ENCODE peak calls at places on chromosome 2, in ten cellular contexts. Z is nephron progenitor cell, A is iPS-NIHi11, J is AG10803, W is NCI-H774, U is heart right ventricle, M is WTC11, O is NCI-H748 treated with DMSO at 0.1 percent for 48 hours, P is NCI-H2081 treated with DMSO at 0.1 percent for 48 hours, D is T47D. K is an unnamed sample.

GRCh38 chr2:8004250-8004681 is 677.6 kb upstream of the ID2 start:
- DNase-seq in J (peak), A (no peak), W (no peak), D (no peak), O (no peak), U (peak), M (no peak), P (peak), Z (no peak), K (no peak)

GRCh38 chr2:158214431-158214830 is 112.8 kb downstream of the UPP2 start:
- DNase-seq in J (no peak), W (peak), D (no peak), P (no peak), U (no peak), O (peak), M (no peak), Z (no peak), A (peak), K (no peak)

GRCh38 chr2:19560785-19561184 is 202.4 kb upstream of the OSR1 start:
- DNase-seq in Z (no peak), M (no peak), J (no peak), D (no peak), O (no peak), U (no peak), P (no peak), A (no peak), W (no peak), K (no peak)

GRCh38 chr2:63849381-63850203 is 7.9 kb downstream of the UGP2 start:
- DNase-seq in O (no peak), W (no peak), M (peak), A (peak), Z (no peak), J (peak), U (no peak), D (peak), P (no peak), K (no peak)

GRCh38 chr2:112691761-112692370 is 29.0 kb upstream of the NT5DC4 start:
- DNase-seq in P (no peak), A (no peak), U (no peak), Z (no peak), M (no peak), O (no peak), J (no peak), D (no peak), W (no peak), K (no peak)

GRCh38 chr2:98467082-98467536 is 22.5 kb downstream of the INPP4A start:
- DNase-seq in Z (no peak), J (no peak), P (no peak), M (no peak), O (no peak), U (no peak), D (no peak), W (no peak), A (no peak), K (no peak)

GRCh38 chr2:119160361-119160965 is 1.9 kb upstream of the C1QL2 start:
- DNase-seq in D (no peak), Z (no peak), A (no peak), P (no peak), O (no peak), U (no peak), W (no peak), M (no peak), J (no peak), K (no peak)

GRCh38 chr2:25228848-25229674 is 60.7 kb upstream of the POMC start:
- DNase-seq in U (peak), P (peak), A (peak), O (peak), D (peak), W (no peak), Z (peak), J (peak), M (peak), K (peak)

GRCh38 chr2:200788129-200788718 is 23.5 kb upstream of the BZW1 start:
- DNase-seq in J (peak), D (no peak), O (no peak), A (no peak), P (no peak), M (no peak), U (no peak), Z (no peak), W (no peak), K (no peak)

GRCh38 chr2:45610281-45611019 is 617 bp downstream of the SRBD1 start:
- DNase-seq in P (peak), O (peak), Z (peak), M (peak), A (peak), W (peak), U (peak), J (peak), D (peak), K (peak)

GRCh38 chr2:19559596-19560240 is 201.3 kb upstream of the OSR1 start:
- DNase-seq in A (no peak), U (no peak), O (no peak), J (no peak), M (no peak), W (no peak), D (no peak), P (no peak), Z (no peak), K (no peak)

GRCh38 chr2:179856205-179856604 is 5.2 kb downstream of the ZNF385B start:
- DNase-seq in J (no peak), P (no peak), Z (no peak), D (no peak), O (no peak), A (no peak), U (no peak), W (no peak), M (no peak), K (no peak)

GRCh38 chr2:173151671-173152398 is 76.2 kb downstream of the MAP3K20 start:
- DNase-seq in O (no peak), P (no peak), Z (no peak), U (no peak), D (no peak), M (no peak), W (no peak), A (no peak), J (peak), K (no peak)

GRCh38 chr2:70981421-70981820 is 3.0 kb downstream of the ANKRD53 start:
- DNase-seq in O (no peak), W (no peak), Z (no peak), J (no peak), D (no peak), P (no peak), U (no peak), A (no peak), M (no peak), K (no peak)

GRCh38 chr2:233100192-233100998 is 40.3 kb downstream of the INPP5D start:
- DNase-seq in U (no peak), A (no peak), W (no peak), O (no peak), J (no peak), P (no peak), D (peak), M (no peak), Z (no peak), K (no peak)

GRCh38 chr2:224865016-224865415 is 148.9 kb upstream of the CCDC195 start:
- DNase-seq in A (no peak), U (no peak), Z (no peak), O (no peak), M (no peak), W (no peak), J (peak), P (no peak), D (no peak), K (no peak)

GRCh38 chr2:41610501-41611242 is 437.1 kb upstream of the PKDCC start:
- DNase-seq in J (peak), Z (no peak), O (no peak), A (no peak), W (no peak), D (no peak), M (no peak), U (peak), P (no peak), K (no peak)

GRCh38 chr2:222887124-222887523 is 26.3 kb downstream of the ACSL3 start:
- DNase-seq in W (no peak), U (no peak), D (no peak), P (no peak), J (peak), A (no peak), Z (no peak), M (no peak), O (no peak), K (no peak)

GRCh38 chr2:191266201-191266600 is 21.0 kb downstream of the MYO1B start:
- DNase-seq in D (no peak), A (no peak), O (no peak), P (no peak), W (no peak), Z (no peak), U (no peak), M (no peak), J (peak), K (no peak)

GRCh38 chr2:100137877-100138570 is 4.4 kb downstream of the AFF3 start:
- DNase-seq in P (no peak), D (no peak), J (no peak), O (no peak), Z (no peak), M (no peak), U (no peak), W (no peak), A (no peak), K (no peak)

GRCh38 chr2:86541282-86541681 is 22.0 kb downstream of the CHMP3 start:
- DNase-seq in O (no peak), Z (no peak), U (no peak), D (no peak), P (no peak), M (no peak), W (no peak), A (no peak), J (no peak), K (no peak)

GRCh38 chr2:198883604-198884003 is 574.1 kb downstream of the SATB2 start:
- DNase-seq in Z (no peak), A (no peak), M (no peak), W (no peak), J (peak), O (no peak), U (no peak), P (no peak), D (no peak), K (no peak)

GRCh38 chr2:217553202-217553601 is 449.6 kb downstream of the TNS1 start:
- DNase-seq in J (no peak), W (no peak), M (no peak), A (no peak), U (no peak), O (no peak), D (no peak), Z (no peak), P (no peak), K (no peak)

GRCh38 chr2:224217962-224218347 is 178.9 kb upstream of the SERPINE2 start:
- DNase-seq in W (no peak), D (no peak), A (no peak), U (peak), M (no peak), P (no peak), Z (no peak), O (no peak), J (peak), K (no peak)

GRCh38 chr2:134692461-134692860 is 26.3 kb downstream of the TMEM163 start:
- DNase-seq in M (no peak), W (no peak), Z (no peak), D (peak), A (no peak), O (no peak), P (no peak), J (no peak), U (no peak), K (no peak)

GRCh38 chr2:161651547-161651946 is 27.3 kb downstream of the SLC4A10 start:
- DNase-seq in P (no peak), W (no peak), O (no peak), U (no peak), M (no peak), A (no peak), J (no peak), Z (no peak), D (no peak), K (no peak)

GRCh38 chr2:29518010-29518409 is 402.8 kb downstream of the CLIP4 start:
- DNase-seq in M (no peak), D (no peak), U (no peak), P (no peak), W (no peak), O (no peak), Z (no peak), A (no peak), J (peak), K (no peak)

GRCh38 chr2:241141214-241141770 is 8.0 kb downstream of the PASK start:
- DNase-seq in Z (no peak), P (no peak), J (no peak), W (no peak), O (no peak), A (no peak), M (no peak), U (no peak), D (no peak), K (no peak)

GRCh38 chr2:99811544-99811943 is 321.7 kb upstream of the REV1 start:
- DNase-seq in D (no peak), P (no peak), O (no peak), U (no peak), M (no peak), W (no peak), A (no peak), J (peak), Z (no peak), K (peak)

GRCh38 chr2:231530099-231531085 is at the start of gene NMUR1:
- DNase-seq in Z (peak), M (peak), O (no peak), W (peak), D (peak), J (no peak), P (no peak), U (peak), A (peak), K (no peak)

GRCh38 chr2:152635635-152636298 is 81.5 kb downstream of the PRPF40A start:
- DNase-seq in U (peak), J (peak), P (no peak), D (peak), A (peak), W (peak), Z (peak), M (peak), O (peak), K (peak)

GRCh38 chr2:108870069-108870644 is 83.6 kb downstream of the CCDC138 start:
- DNase-seq in W (no peak), A (no peak), D (no peak), U (no peak), P (no peak), O (no peak), Z (no peak), J (no peak), M (no peak), K (no peak)

GRCh38 chr2:85734942-85735608 is 18.7 kb upstream of the ATOH8 start:
- DNase-seq in J (no peak), Z (no peak), U (no peak), O (no peak), A (no peak), P (no peak), D (no peak), M (no peak), W (no peak), K (no peak)

K was measured in H54.